ENCODE peak calls at places on chromosomes 12 and 14, in eight cellular contexts. N, L, C, B, T, X, W and J are unnamed samples.

GRCh38 chr12:31005944-31006361 is 67.7 kb upstream of the DDX11 start:
- DNase-seq in C (peak), W (peak), N (no peak), B (peak), T (no peak), X (no peak), L (peak), J (no peak)

GRCh38 chr14:89352976-89353817 is 63.8 kb downstream of the FOXN3 start:
- DNase-seq in W (no peak), N (no peak), B (no peak), T (no peak), X (peak), C (no peak), L (no peak), J (no peak)

GRCh38 chr12:402127-402456 is 648 bp downstream of the CCDC77 start:
- DNase-seq in W (peak), L (no peak), T (no peak), B (peak), C (peak), X (no peak), N (no peak), J (peak)

GRCh38 chr12:2892246-2892645 is 1.6 kb downstream of the TULP3 start:
- DNase-seq in W (peak), X (no peak), B (no peak), L (no peak), C (no peak), N (no peak), T (no peak), J (no peak)

GRCh38 chr12:118548887-118549286 is 172.5 kb downstream of the SUDS3 start:
- DNase-seq in C (no peak), B (no peak), L (no peak), X (no peak), N (no peak), T (no peak), W (no peak), J (no peak)

GRCh38 chr14:90451443-90451842 is 54.6 kb downstream of the CALM1 start:
- DNase-seq in B (no peak), N (no peak), T (no peak), W (no peak), C (no peak), X (no peak), L (no peak), J (no peak)

GRCh38 chr12:115771601-115772000 is 505.9 kb downstream of the MED13L start:
- DNase-seq in T (no peak), C (no peak), L (no peak), X (no peak), W (no peak), B (no peak), N (no peak), J (no peak)

GRCh38 chr12:23704992-23705943 is 244.2 kb downstream of the SOX5 start:
- DNase-seq in N (no peak), B (no peak), L (no peak), T (no peak), C (no peak), W (no peak), X (no peak), J (no peak)